ENCODE peak calls at places on chromosomes 6 and 20, in six cellular contexts. One of them, this sample, is unnamed.

GRCh38 chr6:131754715-131755567 is 44.1 kb upstream of the CTAGE9 start:
- DNase-seq in brain microvascular endothelial cell: peak
- DNase-seq in cardiac muscle cell: no peak
- DNase-seq in endothelial cell of umbilical vein: no peak
- DNase-seq in CD8-positive, alpha-beta T cell: no peak
- DNase-seq in MM.1S: no peak
- DNase-seq in this sample: no peak

GRCh38 chr6:151389640-151390275 is 1.6 kb downstream of the ZBTB2 start:
- DNase-seq in MM.1S: peak
- DNase-seq in cardiac muscle cell: peak
- DNase-seq in CD8-positive, alpha-beta T cell: peak
- DNase-seq in endothelial cell of umbilical vein: peak
- DNase-seq in brain microvascular endothelial cell: peak
- DNase-seq in this sample: no peak

GRCh38 chr6:87436435-87436834 is 28.7 kb downstream of the CFAP206 start:
- DNase-seq in cardiac muscle cell: peak
- DNase-seq in endothelial cell of umbilical vein: peak
- DNase-seq in CD8-positive, alpha-beta T cell: peak
- DNase-seq in MM.1S: peak
- DNase-seq in brain microvascular endothelial cell: peak
- DNase-seq in this sample: peak

GRCh38 chr6:21753571-21754108 is 160.1 kb downstream of the SOX4 start:
- DNase-seq in MM.1S: no peak
- DNase-seq in endothelial cell of umbilical vein: peak
- DNase-seq in brain microvascular endothelial cell: peak
- DNase-seq in CD8-positive, alpha-beta T cell: no peak
- DNase-seq in cardiac muscle cell: peak
- DNase-seq in this sample: peak

GRCh38 chr20:5535211-5535756 is 214.9 kb upstream of the SHLD1 start:
- DNase-seq in CD8-positive, alpha-beta T cell: no peak
- DNase-seq in MM.1S: no peak
- DNase-seq in cardiac muscle cell: peak
- DNase-seq in endothelial cell of umbilical vein: no peak
- DNase-seq in brain microvascular endothelial cell: peak
- DNase-seq in this sample: peak

GRCh38 chr20:24917797-24918578 is 31.1 kb upstream of the CST7 start:
- DNase-seq in endothelial cell of umbilical vein: peak
- DNase-seq in cardiac muscle cell: peak
- DNase-seq in CD8-positive, alpha-beta T cell: peak
- DNase-seq in MM.1S: peak
- DNase-seq in brain microvascular endothelial cell: peak
- DNase-seq in this sample: peak

GRCh38 chr6:87151786-87152527 is 3.4 kb upstream of the ZNF292 start:
- DNase-seq in MM.1S: peak
- DNase-seq in endothelial cell of umbilical vein: peak
- DNase-seq in brain microvascular endothelial cell: peak
- DNase-seq in CD8-positive, alpha-beta T cell: peak
- DNase-seq in cardiac muscle cell: peak
- DNase-seq in this sample: no peak

GRCh38 chr20:34615477-34615876 is 57.0 kb downstream of the MAP1LC3A start:
- DNase-seq in CD8-positive, alpha-beta T cell: no peak
- DNase-seq in cardiac muscle cell: peak
- DNase-seq in MM.1S: no peak
- DNase-seq in brain microvascular endothelial cell: peak
- DNase-seq in endothelial cell of umbilical vein: no peak
- DNase-seq in this sample: no peak

GRCh38 chr6:63526931-63527330 is 45.3 kb upstream of the LOC128125822 start:
- DNase-seq in MM.1S: no peak
- DNase-seq in cardiac muscle cell: no peak
- DNase-seq in CD8-positive, alpha-beta T cell: no peak
- DNase-seq in endothelial cell of umbilical vein: no peak
- DNase-seq in brain microvascular endothelial cell: no peak
- DNase-seq in this sample: no peak

GRCh38 chr6:134176283-134176975 is 124.0 kb upstream of the SLC2A12 start:
- DNase-seq in brain microvascular endothelial cell: peak
- DNase-seq in endothelial cell of umbilical vein: peak
- DNase-seq in CD8-positive, alpha-beta T cell: no peak
- DNase-seq in cardiac muscle cell: peak
- DNase-seq in MM.1S: no peak
- DNase-seq in this sample: no peak

GRCh38 chr6:44667226-44667625 is 279.7 kb downstream of the CDC5L start:
- DNase-seq in CD8-positive, alpha-beta T cell: no peak
- DNase-seq in cardiac muscle cell: peak
- DNase-seq in MM.1S: no peak
- DNase-seq in endothelial cell of umbilical vein: no peak
- DNase-seq in brain microvascular endothelial cell: peak
- DNase-seq in this sample: peak

GRCh38 chr6:49782293-49783181 is 4.5 kb downstream of the PGK2 start:
- DNase-seq in brain microvascular endothelial cell: no peak
- DNase-seq in CD8-positive, alpha-beta T cell: no peak
- DNase-seq in cardiac muscle cell: no peak
- DNase-seq in endothelial cell of umbilical vein: no peak
- DNase-seq in MM.1S: no peak
- DNase-seq in this sample: no peak

GRCh38 chr6:36911946-36912555 is 26.3 kb downstream of the C6orf89 start:
- DNase-seq in endothelial cell of umbilical vein: peak
- DNase-seq in cardiac muscle cell: no peak
- DNase-seq in brain microvascular endothelial cell: no peak
- DNase-seq in MM.1S: no peak
- DNase-seq in CD8-positive, alpha-beta T cell: peak
- DNase-seq in this sample: no peak

GRCh38 chr6:24584390-24584735 is 61.6 kb downstream of the KIAA0319 start:
- DNase-seq in MM.1S: no peak
- DNase-seq in brain microvascular endothelial cell: no peak
- DNase-seq in cardiac muscle cell: no peak
- DNase-seq in endothelial cell of umbilical vein: no peak
- DNase-seq in CD8-positive, alpha-beta T cell: no peak
- DNase-seq in this sample: no peak

GRCh38 chr6:107046316-107046715 is 18.3 kb downstream of the MTRES1 start:
- DNase-seq in MM.1S: no peak
- DNase-seq in cardiac muscle cell: no peak
- DNase-seq in CD8-positive, alpha-beta T cell: no peak
- DNase-seq in endothelial cell of umbilical vein: no peak
- DNase-seq in brain microvascular endothelial cell: no peak
- DNase-seq in this sample: no peak

GRCh38 chr6:39310542-39310941 is 3.7 kb downstream of the KCNK17 start:
- DNase-seq in MM.1S: no peak
- DNase-seq in CD8-positive, alpha-beta T cell: no peak
- DNase-seq in endothelial cell of umbilical vein: no peak
- DNase-seq in brain microvascular endothelial cell: no peak
- DNase-seq in cardiac muscle cell: no peak
- DNase-seq in this sample: no peak

GRCh38 chr6:152598858-152599537 is 38.2 kb downstream of the SYNE1 start:
- DNase-seq in cardiac muscle cell: peak
- DNase-seq in brain microvascular endothelial cell: peak
- DNase-seq in CD8-positive, alpha-beta T cell: no peak
- DNase-seq in endothelial cell of umbilical vein: peak
- DNase-seq in MM.1S: no peak
- DNase-seq in this sample: no peak

GRCh38 chr6:12381587-12381986 is 91.4 kb downstream of the EDN1 start:
- DNase-seq in CD8-positive, alpha-beta T cell: no peak
- DNase-seq in brain microvascular endothelial cell: no peak
- DNase-seq in MM.1S: no peak
- DNase-seq in cardiac muscle cell: no peak
- DNase-seq in endothelial cell of umbilical vein: no peak
- DNase-seq in this sample: no peak

GRCh38 chr20:61613885-61614284 is 361.8 kb downstream of the CDH4 start:
- DNase-seq in cardiac muscle cell: no peak
- DNase-seq in CD8-positive, alpha-beta T cell: no peak
- DNase-seq in brain microvascular endothelial cell: no peak
- DNase-seq in endothelial cell of umbilical vein: no peak
- DNase-seq in MM.1S: no peak
- DNase-seq in this sample: no peak

GRCh38 chr6:145015739-145016558 is 719.4 kb downstream of the EPM2A start:
- DNase-seq in CD8-positive, alpha-beta T cell: no peak
- DNase-seq in brain microvascular endothelial cell: peak
- DNase-seq in cardiac muscle cell: peak
- DNase-seq in endothelial cell of umbilical vein: peak
- DNase-seq in MM.1S: no peak
- DNase-seq in this sample: peak

GRCh38 chr6:14110001-14110818 is 7.4 kb upstream of the CD83 start:
- DNase-seq in brain microvascular endothelial cell: no peak
- DNase-seq in cardiac muscle cell: no peak
- DNase-seq in CD8-positive, alpha-beta T cell: no peak
- DNase-seq in endothelial cell of umbilical vein: no peak
- DNase-seq in MM.1S: peak
- DNase-seq in this sample: no peak

GRCh38 chr6:26122402-26122792 is 35.2 kb downstream of the HFE start:
- DNase-seq in brain microvascular endothelial cell: peak
- DNase-seq in endothelial cell of umbilical vein: no peak
- DNase-seq in MM.1S: peak
- DNase-seq in cardiac muscle cell: no peak
- DNase-seq in CD8-positive, alpha-beta T cell: no peak
- DNase-seq in this sample: no peak

GRCh38 chr6:13065596-13065995 is 262.7 kb downstream of the TBC1D7 start:
- DNase-seq in endothelial cell of umbilical vein: no peak
- DNase-seq in brain microvascular endothelial cell: no peak
- DNase-seq in cardiac muscle cell: no peak
- DNase-seq in CD8-positive, alpha-beta T cell: no peak
- DNase-seq in MM.1S: no peak
- DNase-seq in this sample: no peak

GRCh38 chr20:62493253-62493885 is 17.6 kb upstream of the GATA5 start:
- DNase-seq in brain microvascular endothelial cell: no peak
- DNase-seq in cardiac muscle cell: no peak
- DNase-seq in MM.1S: no peak
- DNase-seq in CD8-positive, alpha-beta T cell: no peak
- DNase-seq in endothelial cell of umbilical vein: no peak
- DNase-seq in this sample: no peak

GRCh38 chr20:17621229-17621968 is 51.5 kb downstream of the DSTN start:
- DNase-seq in CD8-positive, alpha-beta T cell: no peak
- DNase-seq in MM.1S: no peak
- DNase-seq in endothelial cell of umbilical vein: no peak
- DNase-seq in brain microvascular endothelial cell: no peak
- DNase-seq in cardiac muscle cell: no peak
- DNase-seq in this sample: no peak

GRCh38 chr20:48698507-48699267 is 129.1 kb downstream of the PREX1 start:
- DNase-seq in brain microvascular endothelial cell: no peak
- DNase-seq in CD8-positive, alpha-beta T cell: no peak
- DNase-seq in cardiac muscle cell: no peak
- DNase-seq in MM.1S: no peak
- DNase-seq in endothelial cell of umbilical vein: no peak
- DNase-seq in this sample: no peak

GRCh38 chr6:32610897-32611296 is 21.2 kb upstream of the HLA-DRB1 start:
- DNase-seq in cardiac muscle cell: no peak
- DNase-seq in MM.1S: no peak
- DNase-seq in endothelial cell of umbilical vein: no peak
- DNase-seq in CD8-positive, alpha-beta T cell: no peak
- DNase-seq in brain microvascular endothelial cell: no peak
- DNase-seq in this sample: no peak

GRCh38 chr6:32608374-32608773 is 18.7 kb upstream of the HLA-DRB1 start:
- DNase-seq in cardiac muscle cell: no peak
- DNase-seq in endothelial cell of umbilical vein: no peak
- DNase-seq in brain microvascular endothelial cell: no peak
- DNase-seq in MM.1S: no peak
- DNase-seq in CD8-positive, alpha-beta T cell: no peak
- DNase-seq in this sample: no peak

GRCh38 chr6:32607988-32608298 is 18.3 kb upstream of the HLA-DRB1 start:
- DNase-seq in CD8-positive, alpha-beta T cell: no peak
- DNase-seq in endothelial cell of umbilical vein: no peak
- DNase-seq in cardiac muscle cell: no peak
- DNase-seq in MM.1S: no peak
- DNase-seq in brain microvascular endothelial cell: no peak
- DNase-seq in this sample: no peak

GRCh38 chr6:32609731-32610640 is 20.3 kb upstream of the HLA-DRB1 start:
- DNase-seq in MM.1S: peak
- DNase-seq in CD8-positive, alpha-beta T cell: peak
- DNase-seq in cardiac muscle cell: peak
- DNase-seq in endothelial cell of umbilical vein: peak
- DNase-seq in brain microvascular endothelial cell: peak
- DNase-seq in this sample: peak

GRCh38 chr6:32609391-32609730 is 19.7 kb upstream of the HLA-DRB1 start:
- DNase-seq in CD8-positive, alpha-beta T cell: no peak
- DNase-seq in endothelial cell of umbilical vein: no peak
- DNase-seq in MM.1S: no peak
- DNase-seq in cardiac muscle cell: no peak
- DNase-seq in brain microvascular endothelial cell: no peak
- DNase-seq in this sample: no peak
- H3K4me3 ChIP-seq in CD8-positive, alpha-beta T cell: no peak
- H3K4me3 ChIP-seq in endothelial cell of umbilical vein: no peak
- H3K4me3 ChIP-seq in MM.1S: no peak
- H3K4me3 ChIP-seq in cardiac muscle cell: no peak
- H3K4me3 ChIP-seq in brain microvascular endothelial cell: no peak
- H3K4me3 ChIP-seq in this sample: no peak

DNA sequence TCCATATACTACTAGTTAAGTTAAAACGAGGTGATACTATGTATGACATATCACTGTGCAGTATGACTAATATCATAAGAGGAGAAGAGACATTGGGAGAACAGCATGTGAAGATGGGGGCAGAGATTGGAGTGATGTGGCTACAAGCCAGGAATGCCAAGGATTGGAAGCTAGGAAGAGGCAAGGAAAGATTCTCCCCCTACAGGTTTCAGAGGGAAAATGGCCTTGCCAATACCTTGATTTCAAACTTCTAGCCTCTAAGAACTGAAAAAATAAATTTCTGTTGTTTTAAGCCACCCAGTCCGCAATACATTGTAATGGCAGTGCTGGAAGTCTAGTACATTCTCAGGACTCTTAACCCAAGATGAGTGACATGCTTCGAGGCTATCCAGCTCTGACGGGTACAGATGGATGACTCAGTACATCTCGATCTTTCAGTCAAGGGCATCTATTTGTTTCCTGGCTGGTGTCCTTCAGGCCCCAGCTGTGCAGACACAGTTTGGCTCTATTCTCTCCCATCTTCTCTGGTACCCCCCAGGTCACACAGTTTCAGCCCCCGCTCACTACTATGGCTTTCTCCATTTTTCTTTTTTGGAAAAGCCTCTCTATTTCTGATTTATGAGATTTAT is 55.5 kb upstream of the THEMIS start:
- DNase-seq in brain microvascular endothelial cell: no peak
- DNase-seq in CD8-positive, alpha-beta T cell: no peak
- DNase-seq in endothelial cell of umbilical vein: no peak
- DNase-seq in cardiac muscle cell: no peak
- DNase-seq in MM.1S: no peak
- DNase-seq in this sample: no peak
- TF ChIP-seq CTCF in brain microvascular endothelial cell: peak
- TF ChIP-seq CTCF in CD8-positive, alpha-beta T cell: no peak
- TF ChIP-seq CTCF in endothelial cell of umbilical vein: peak
- TF ChIP-seq CTCF in cardiac muscle cell: no peak
- TF ChIP-seq CTCF in MM.1S: no peak
- TF ChIP-seq CTCF in this sample: peak

DNA sequence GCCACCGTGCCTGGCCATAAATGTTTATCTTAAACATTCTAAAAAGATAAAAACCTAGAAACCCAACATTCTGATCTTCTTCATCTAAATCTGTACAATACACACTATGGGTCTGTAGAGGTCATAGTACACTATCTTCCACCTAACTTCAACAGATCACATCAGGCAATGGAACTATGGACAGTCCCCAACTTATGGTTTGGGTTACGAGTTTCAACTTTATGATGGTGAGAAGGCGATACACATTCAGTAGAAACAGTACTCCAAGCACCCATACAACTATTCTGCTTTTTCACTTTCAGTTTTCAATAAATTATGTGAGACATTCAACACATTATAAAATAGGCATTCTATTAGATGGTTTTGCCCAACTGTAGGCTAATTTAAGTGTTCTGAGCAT is 23.1 kb downstream of the FKBP5 start:
- DNase-seq in endothelial cell of umbilical vein: no peak
- DNase-seq in CD8-positive, alpha-beta T cell: no peak
- DNase-seq in MM.1S: peak
- DNase-seq in brain microvascular endothelial cell: no peak
- DNase-seq in cardiac muscle cell: no peak
- DNase-seq in this sample: no peak
- H3K27ac ChIP-seq in endothelial cell of umbilical vein: no peak
- H3K27ac ChIP-seq in CD8-positive, alpha-beta T cell: no peak
- H3K27ac ChIP-seq in MM.1S: no peak
- H3K27ac ChIP-seq in brain microvascular endothelial cell: no peak
- H3K27ac ChIP-seq in cardiac muscle cell: no peak
- H3K27ac ChIP-seq in this sample: no peak

GRCh38 chr6:157976345-157977175 is 5.1 kb upstream of the SYNJ2 start:
- DNase-seq in brain microvascular endothelial cell: no peak
- DNase-seq in CD8-positive, alpha-beta T cell: no peak
- DNase-seq in MM.1S: no peak
- DNase-seq in endothelial cell of umbilical vein: no peak
- DNase-seq in cardiac muscle cell: no peak
- DNase-seq in this sample: no peak
- H3K4me3 ChIP-seq in brain microvascular endothelial cell: no peak
- H3K4me3 ChIP-seq in CD8-positive, alpha-beta T cell: no peak
- H3K4me3 ChIP-seq in MM.1S: no peak
- H3K4me3 ChIP-seq in endothelial cell of umbilical vein: no peak
- H3K4me3 ChIP-seq in cardiac muscle cell: no peak
- H3K4me3 ChIP-seq in this sample: no peak